ENCODE peak calls at places on chromosomes 1 and 21, in ten cellular contexts. L is germinal center; M is NCI-H1092 treated with DMSO at 0.1 percent for 48 hours; V is GM12891; T is fibroblast of the aortic adventitia; C is mesenchymal stem cell; K is stimulated activated CD8-positive, alpha-beta memory T cell treated with anti-CD3 and anti-CD28 coated beads, Interleukin-4, amount 100 ng/mL, for 1 hour; Z is upper lobe of right lung; N is heart right ventricle; H is NCI-H345. U is an unnamed sample.

GRCh38 chr21:46459356-46460112 is 843 bp downstream of the DIP2A start:
- DNase-seq in L (no peak), K (no peak), M (no peak), Z (peak; percentile 73), H (no peak), T (peak; percentile 47), N (peak; percentile 34), V (no peak), C (peak; percentile 52), U (no peak)

GRCh38 chr21:38083534-38083933 is 167.3 kb upstream of the KCNJ6 start:
- DNase-seq in C (no peak), M (no peak), K (no peak), Z (no peak), T (no peak), H (no peak), L (no peak), N (no peak), V (no peak), U (no peak)

GRCh38 chr1:67618285-67619018 is 66.5 kb upstream of the GADD45A start:
- DNase-seq in N (peak; percentile 53), H (no peak), L (no peak), V (no peak), T (peak; percentile 95), C (peak; percentile 71), Z (no peak), K (no peak), M (no peak), U (no peak)

GRCh38 chr1:156677616-156678596 is 699 bp upstream of the NES start:
- DNase-seq in C (peak; percentile 95), T (peak; percentile 92), Z (no peak), L (no peak), M (peak; percentile 17), V (no peak), N (peak; percentile 87), K (no peak), H (peak; percentile 51), U (peak; percentile 64)

GRCh38 chr1:192846950-192847349 is 38.1 kb downstream of the RGS2 start:
- DNase-seq in T (no peak), C (no peak), M (no peak), L (no peak), Z (no peak), K (no peak), V (no peak), N (no peak), H (no peak), U (no peak)

GRCh38 chr1:30750751-30751291 is 6.8 kb downstream of the LAPTM5 start:
- DNase-seq in M (no peak), V (no peak), T (no peak), Z (no peak), N (no peak), L (peak; percentile 78), C (no peak), H (no peak), K (no peak), U (no peak)

GRCh38 chr1:6447818-6448748 is 17.9 kb downstream of the TNFRSF25 start:
- DNase-seq in V (no peak), L (peak; percentile 28), K (no peak), C (no peak), Z (no peak), M (peak; percentile 83), H (peak; percentile 72), T (no peak), N (no peak), U (no peak)

GRCh38 chr1:11422701-11423100 is 56.3 kb upstream of the DISP3 start:
- DNase-seq in M (no peak), L (no peak), H (no peak), V (no peak), T (no peak), N (no peak), Z (no peak), K (no peak), C (no peak), U (no peak)

GRCh38 chr1:92503926-92504750 is 17.4 kb upstream of the GFI1 start:
- DNase-seq in H (no peak), T (peak; percentile 24), Z (no peak), N (no peak), V (no peak), M (no peak), C (no peak), K (no peak), L (no peak), U (no peak)

GRCh38 chr21:42688226-42688840 is 34.9 kb downstream of the PDE9A start:
- DNase-seq in H (no peak), N (no peak), Z (no peak), K (no peak), M (no peak), V (no peak), C (no peak), T (no peak), L (no peak), U (no peak)

GRCh38 chr21:41402231-41402630 is 23.8 kb upstream of the MX1 start:
- DNase-seq in N (no peak), V (no peak), K (no peak), C (no peak), T (no peak), H (no peak), M (no peak), Z (no peak), L (no peak), U (no peak)

GRCh38 chr1:171081220-171081993 is 9.3 kb upstream of the FMO3 start:
- DNase-seq in C (peak; percentile 32), V (no peak), T (peak; percentile 85), N (no peak), M (peak; percentile 23), L (no peak), K (no peak), H (peak; percentile 27), Z (no peak), U (peak; percentile 50)

U was measured in dermis microvascular lymphatic vessel endothelial cell.